ENCODE peak calls at places on chromosome 13, in four cellular contexts. N, V, D and X are unnamed samples. For H3K4me1, the result is how much of the 10 kb centered on the place peaks cover.

GRCh38 chr13:24083722-24084421 is 76.6 kb upstream of the SPATA13 start:
- DNase-seq in D (no peak), V (no peak), N (no peak), X (no peak)

GRCh38 chr13:86909318-86909717 is 761.9 kb upstream of the SLITRK5 start:
- DNase-seq in D (no peak), N (no peak), V (no peak), X (no peak)

GRCh38 chr13:95643471-95643813 is 1.1 kb downstream of the DZIP1 start:
- DNase-seq in D (no peak), V (peak), N (no peak), X (no peak)

GRCh38 chr13:45527699-45528462 is 63.1 kb downstream of the COG3 start:
- DNase-seq in D (no peak), N (no peak), V (no peak), X (no peak)

GRCh38 chr13:82847595-82847994 is 1034.7 kb downstream of the SLITRK1 start:
- DNase-seq in N (no peak), V (peak), D (no peak), X (no peak)

GRCh38 chr13:75705395-75705794 is 69.3 kb downstream of the LMO7 start:
- DNase-seq in N (no peak), D (no peak), V (no peak), X (no peak)

GRCh38 chr13:39566216-39566869 is 36.6 kb downstream of the LHFPL6 start:
- DNase-seq in D (no peak), N (no peak), V (no peak), X (no peak)

GRCh38 chr13:49265822-49266221 is 18.1 kb downstream of the CDADC1 start:
- DNase-seq in V (no peak), N (no peak), D (no peak), X (no peak)

GRCh38 chr13:39310961-39311360 is 272.7 kb downstream of the NHLRC3 start:
- DNase-seq in N (no peak), V (no peak), D (no peak), X (no peak)

GRCh38 chr13:24308068-24308445 is 1.3 kb upstream of the C1QTNF9 start:
- DNase-seq in D (no peak), V (no peak), N (no peak), X (no peak)

GRCh38 chr13:20125129-20125782 is 35.6 kb downstream of the GJA3 start:
- DNase-seq in V (no peak), D (no peak), N (no peak), X (no peak)
- H3K27ac ChIP-seq in V (no peak), D (no peak), N (no peak), X (no peak)

GRCh38 chr13:72113070-72113469 is 246.1 kb upstream of the DACH1 start:
- DNase-seq in D (no peak), N (no peak), V (no peak), X (no peak)

GRCh38 chr13:72104656-72105180 is 237.7 kb upstream of the DACH1 start:
- DNase-seq in D (no peak), V (no peak), N (no peak), X (no peak)

GRCh38 chr13:72112216-72112615 is 245.2 kb upstream of the DACH1 start:
- DNase-seq in V (no peak), N (no peak), D (no peak), X (no peak)

DNA sequence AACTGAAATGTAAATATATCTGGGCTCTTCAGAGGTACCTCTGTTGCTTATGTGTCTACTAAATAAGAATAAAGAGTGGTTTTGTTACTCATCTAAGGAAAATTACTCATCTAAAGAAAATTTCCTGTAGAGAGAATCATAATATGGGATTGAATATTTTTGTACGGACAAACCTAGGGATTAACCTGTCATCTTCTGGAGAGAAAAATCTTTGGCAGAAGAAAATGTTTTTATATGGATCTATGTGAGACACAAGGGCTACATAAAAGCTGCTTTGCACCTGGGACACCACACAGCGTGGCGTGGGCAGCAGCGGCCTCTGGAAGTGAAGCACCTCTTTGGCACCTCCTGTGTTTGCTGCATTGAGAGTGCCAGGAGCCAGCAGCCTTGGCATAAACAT is 242.9 kb upstream of the DACH1 start:
- DNase-seq in V (no peak), N (no peak), D (no peak), X (no peak)
- H3K4me1 ChIP-seq in V (under half), N (under half), D (under half), X (under half)

DNA sequence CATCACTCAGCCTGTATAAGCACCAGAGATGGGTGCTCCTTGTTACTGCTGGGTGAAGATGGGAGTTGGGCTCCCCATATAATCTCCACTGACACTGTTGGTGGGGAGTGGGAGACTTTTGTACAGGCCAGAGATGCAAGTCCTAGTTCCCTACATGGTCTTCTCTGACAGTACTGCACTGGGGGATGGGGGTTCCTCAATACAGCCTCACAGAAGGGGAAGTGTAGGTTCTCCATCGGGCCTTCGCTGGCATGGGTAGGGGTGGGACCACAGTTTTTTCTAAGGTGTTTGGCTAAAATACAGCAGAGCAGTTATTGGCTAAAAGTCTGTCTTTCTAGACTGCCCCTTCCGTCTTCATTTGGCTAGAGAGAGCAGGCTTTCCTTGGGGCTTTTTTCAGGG is 167.2 kb upstream of the SERP2 start:
- DNase-seq in D (no peak), N (no peak), V (no peak), X (no peak)
- H3K4me3 ChIP-seq in D (no peak), N (no peak), V (no peak), X (no peak)

GRCh38 chr13:80235131-80235530 is 105.8 kb downstream of the SPRY2 start:
- DNase-seq in D (no peak), V (no peak), N (no peak), X (no peak)

GRCh38 chr13:80239571-80240255 is 101.2 kb downstream of the SPRY2 start:
- DNase-seq in D (no peak), N (no peak), V (no peak), X (no peak)

GRCh38 chr13:80239116-80239515 is 101.8 kb downstream of the SPRY2 start:
- DNase-seq in N (no peak), V (no peak), D (no peak), X (no peak)

GRCh38 chr13:80237646-80238045 is 103.3 kb downstream of the SPRY2 start:
- DNase-seq in N (no peak), V (no peak), D (no peak), X (no peak)

GRCh38 chr13:80235559-80236296 is 105.2 kb downstream of the SPRY2 start:
- DNase-seq in N (no peak), D (no peak), V (peak), X (no peak)
- H3K27ac ChIP-seq in N (no peak), D (peak), V (no peak), X (no peak)